ENCODE peak calls at places on chromosomes 6 and 20, in ten cellular contexts. T is astrocyte, Q is PC-9, O is thoracic aorta, Y is ascending aorta, N is left lung, F is fibroblast of pulmonary artery, W is heart right ventricle, E is epithelial cell of proximal tubule, C is IMR-90. V is an unnamed sample.

GRCh38 chr6:134035823-134036296 is 16.6 kb downstream of the SLC2A12 start:
- DNase-seq in T (peak; percentile 91), Q (peak; percentile 64), O (no peak), Y (no peak), N (no peak), F (peak; percentile 60), W (no peak), E (no peak), C (peak; percentile 64), V (no peak)

GRCh38 chr6:82196159-82196558 is 51.4 kb downstream of the IBTK start:
- DNase-seq in T (no peak), Q (no peak), O (no peak), Y (no peak), N (no peak), F (peak; percentile 44), W (no peak), E (no peak), C (no peak), V (no peak)

GRCh38 chr20:22815584-22815983 is 219.5 kb upstream of the SSTR4 start:
- DNase-seq in T (no peak), Q (no peak), O (no peak), Y (no peak), N (no peak), F (no peak), W (no peak), E (no peak), C (no peak), V (no peak)

GRCh38 chr6:108798672-108799355 is 49.4 kb upstream of the ARMC2 start:
- DNase-seq in T (no peak), Q (no peak), O (no peak), Y (no peak), N (no peak), F (peak; percentile 48), W (peak; percentile 49), E (no peak), C (no peak), V (no peak)

GRCh38 chr6:106825156-106825555 is 149.4 kb downstream of the CD24 start:
- DNase-seq in T (peak; percentile 45), Q (no peak), O (no peak), Y (no peak), N (no peak), F (no peak), W (no peak), E (peak; percentile 93), C (no peak), V (no peak)

GRCh38 chr6:4313044-4313686 is 177.8 kb upstream of the ECI2 start:
- DNase-seq in T (peak; percentile 95), Q (peak; percentile 79), O (peak; percentile 21), Y (no peak), N (no peak), F (peak; percentile 98), W (no peak), E (peak; percentile 82), C (peak; percentile 92), V (no peak)

GRCh38 chr20:36498386-36499179 is 42.7 kb upstream of the MYL9 start:
- DNase-seq in T (no peak), Q (no peak), O (no peak), Y (no peak), N (no peak), F (no peak), W (peak; percentile 61), E (no peak), C (no peak), V (no peak)

GRCh38 chr6:169656626-169657610 is 44.9 kb downstream of the WDR27 start:
- DNase-seq in T (no peak), Q (no peak), O (no peak), Y (no peak), N (no peak), F (no peak), W (no peak), E (no peak), C (no peak), V (no peak)

GRCh38 chr6:78605909-78606446 is 261.4 kb upstream of the IRAK1BP1 start:
- DNase-seq in T (peak; percentile 87), Q (peak; percentile 22), O (no peak), Y (no peak), N (no peak), F (peak; percentile 85), W (no peak), E (no peak), C (peak; percentile 87), V (no peak)

GRCh38 chr6:30450908-30451818 is 38.1 kb upstream of the HLA-E start:
- DNase-seq in T (peak; percentile 77), Q (no peak), O (no peak), Y (no peak), N (peak; percentile 82), F (peak; percentile 43), W (peak; percentile 59), E (no peak), C (peak; percentile 58), V (no peak)

GRCh38 chr20:44106615-44107014 is 80.4 kb downstream of the JPH2 start:
- DNase-seq in T (no peak), Q (no peak), O (no peak), Y (no peak), N (no peak), F (no peak), W (no peak), E (no peak), C (no peak), V (no peak)

GRCh38 chr6:49464691-49465090 is 1.5 kb downstream of the CENPQ start:
- DNase-seq in T (no peak), Q (no peak), O (no peak), Y (no peak), N (no peak), F (no peak), W (no peak), E (no peak), C (no peak), V (no peak)
- H3K4me3 ChIP-seq in T (no peak overlapping the region), Q (peak overlapping the region; percentile 89), O (no peak overlapping the region), Y (no peak overlapping the region), N (peak overlapping the region; percentile 68), F (no peak overlapping the region), W (no peak overlapping the region), E (no peak overlapping the region), C (no peak overlapping the region), V (no peak overlapping the region)

GRCh38 chr20:3753098-3753497 is 14.5 kb downstream of the ADISSP start:
- DNase-seq in T (peak; percentile 32), Q (peak; percentile 37), O (peak; percentile 25), Y (no peak), N (no peak), F (peak; percentile 86), W (no peak), E (no peak), C (peak; percentile 73), V (peak; percentile 56)
- TF ChIP-seq CTCF in T (peak; percentile 62), Q (peak; percentile 71), O (peak; percentile 70), Y (peak; percentile 67), N (peak; percentile 82), F (peak; percentile 94), W (peak; percentile 83), E (peak; percentile 87), C (peak; percentile 80), V (peak; percentile 60)

GRCh38 chr6:156928972-156929371 is 151.8 kb downstream of the ARID1B start:
- DNase-seq in T (no peak), Q (no peak), O (no peak), Y (no peak), N (no peak), F (no peak), W (no peak), E (no peak), C (no peak), V (no peak)

GRCh38 chr6:156924241-156924640 is 147.1 kb downstream of the ARID1B start:
- DNase-seq in T (no peak), Q (no peak), O (no peak), Y (no peak), N (no peak), F (no peak), W (no peak), E (no peak), C (no peak), V (no peak)

GRCh38 chr6:156928126-156928525 is 150.9 kb downstream of the ARID1B start:
- DNase-seq in T (no peak), Q (no peak), O (no peak), Y (no peak), N (no peak), F (no peak), W (no peak), E (no peak), C (no peak), V (no peak)

GRCh38 chr6:156931283-156931682 is 154.1 kb downstream of the ARID1B start:
- DNase-seq in T (no peak), Q (no peak), O (no peak), Y (no peak), N (no peak), F (no peak), W (no peak), E (no peak), C (no peak), V (no peak)

DNA sequence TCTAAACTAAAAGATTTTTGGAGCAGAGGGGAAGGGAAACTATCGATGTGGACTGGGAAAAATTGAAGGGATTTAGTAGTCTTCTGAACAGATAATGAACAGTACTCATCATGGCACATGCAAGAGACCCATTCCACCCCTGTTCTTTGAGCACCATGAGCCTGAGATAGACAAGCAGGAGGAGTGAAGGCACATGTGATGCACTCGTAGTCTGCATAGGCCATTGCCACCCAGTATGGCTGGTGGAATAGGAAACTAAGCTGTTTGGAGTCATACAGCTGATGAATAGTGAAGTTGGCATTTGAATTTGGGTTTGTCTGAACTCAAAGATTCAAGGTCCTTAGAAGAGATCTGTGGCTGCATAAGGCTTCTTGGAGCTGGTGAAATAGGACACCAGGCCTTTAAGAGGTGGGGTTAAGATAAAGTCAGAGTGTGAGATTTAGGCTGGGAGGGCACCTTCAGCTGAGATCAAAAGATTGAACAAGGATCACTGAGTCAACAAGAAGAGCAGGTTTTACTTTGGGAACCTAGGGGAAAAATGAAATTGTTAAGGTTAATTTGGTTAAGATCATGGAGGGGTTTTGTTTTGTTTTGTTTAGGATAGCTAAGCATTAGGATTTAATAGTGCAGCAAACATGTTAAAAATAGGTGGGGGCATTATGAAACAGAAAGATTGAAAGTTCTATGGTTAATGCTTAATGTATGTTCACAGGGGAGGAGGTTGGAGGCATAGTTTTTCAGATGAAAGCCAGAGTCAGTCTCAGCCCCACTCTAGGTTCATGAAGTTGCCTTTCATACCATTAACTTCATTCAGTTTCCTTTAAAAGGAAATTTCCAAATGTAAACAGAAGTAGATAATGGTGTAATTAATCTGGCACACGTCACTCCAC is 148.8 kb downstream of the ARID1B start:
- DNase-seq in T (no peak), Q (no peak), O (no peak), Y (no peak), N (no peak), F (no peak), W (no peak), E (no peak), C (no peak), V (peak; percentile 39)
- H3K4me3 ChIP-seq in T (no peak overlapping the region), Q (no peak overlapping the region), O (no peak overlapping the region), Y (no peak overlapping the region), N (no peak overlapping the region), F (no peak overlapping the region), W (no peak overlapping the region), E (no peak overlapping the region), C (no peak overlapping the region), V (no peak overlapping the region)

DNA sequence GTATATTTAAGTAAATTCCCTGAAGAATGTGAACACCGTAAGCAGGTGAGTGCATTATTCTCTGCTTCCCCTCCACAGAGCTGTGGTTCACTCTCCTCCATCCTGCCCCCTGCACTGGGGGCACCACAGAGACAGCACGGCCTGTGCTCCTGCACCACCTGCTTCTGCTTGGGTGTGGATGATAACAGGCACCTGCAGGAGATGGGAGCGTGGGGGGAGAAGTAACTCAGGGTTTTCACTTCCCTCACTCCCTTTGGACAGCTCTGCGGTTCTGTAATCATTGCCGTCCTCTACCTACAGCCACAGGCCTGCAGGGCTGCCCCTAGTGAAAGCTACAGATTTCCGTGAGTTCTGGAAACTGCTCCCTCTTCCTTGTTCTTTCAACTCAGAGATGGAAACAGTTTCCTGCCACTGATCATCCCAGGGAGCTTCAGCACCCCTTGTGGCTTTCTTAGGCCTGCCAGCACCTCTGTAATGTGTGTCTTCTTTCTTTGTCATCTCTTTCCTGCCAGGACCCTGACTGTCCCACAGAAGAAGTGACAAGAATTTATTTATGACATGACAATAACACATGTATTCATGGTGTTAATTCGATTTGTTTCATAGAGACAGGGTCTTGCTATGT is 21.3 kb upstream of the MICB start:
- DNase-seq in T (no peak), Q (no peak), O (no peak), Y (no peak), N (no peak), F (no peak), W (no peak), E (no peak), C (no peak), V (no peak)
- TF ChIP-seq CTCF in T (no peak), Q (no peak), O (no peak), Y (no peak), N (no peak), F (no peak), W (no peak), E (peak; percentile 11), C (no peak), V (no peak)

V was measured in Caco-2.